ENCODE peak calls at places on chromosomes 6 and 20, in ten cellular contexts. B is central memory CD4-positive, alpha-beta T cell; E is endodermal cell; U is HCT116; A is effector memory CD4-positive, alpha-beta T cell; M is nephron progenitor cell; S is NCI-H524; D is WERI-Rb-1; W is ACHN; L is COR-L47. K is an unnamed sample.

GRCh38 chr20:34249291-34249690 is 8.1 kb downstream of the ASIP start:
- DNase-seq in B (no peak), L (no peak), E (no peak), M (no peak), A (no peak), D (no peak), W (no peak), S (no peak), U (no peak), K (no peak)

GRCh38 chr6:132962936-132963579 is 148.7 kb downstream of the RPS12 start:
- DNase-seq in L (peak), S (peak), M (peak), D (peak), E (peak), B (peak), A (peak), W (peak), U (peak), K (peak)

GRCh38 chr20:14453259-14453658 is 115.8 kb upstream of the FLRT3 start:
- DNase-seq in L (no peak), D (no peak), B (no peak), U (no peak), A (no peak), M (no peak), S (no peak), W (no peak), E (no peak), K (no peak)

GRCh38 chr6:73234732-73235131 is 9.4 kb upstream of the KHDC1L start:
- DNase-seq in S (no peak), A (no peak), W (no peak), U (no peak), D (no peak), E (no peak), B (no peak), L (no peak), M (no peak), K (no peak)

GRCh38 chr6:9657994-9658393 is 756.9 kb downstream of the TFAP2A start:
- DNase-seq in S (no peak), E (no peak), M (no peak), B (no peak), U (no peak), W (no peak), D (no peak), A (no peak), L (no peak), K (no peak)

GRCh38 chr6:106525111-106525884 is 104.0 kb downstream of the RTN4IP1 start:
- DNase-seq in S (no peak), U (no peak), B (peak), M (no peak), L (no peak), W (peak), A (no peak), E (no peak), D (no peak), K (peak)

GRCh38 chr6:132459605-132459952 is 53.3 kb downstream of the STX7 start:
- DNase-seq in D (no peak), U (no peak), W (no peak), E (no peak), A (no peak), S (no peak), M (no peak), L (no peak), B (no peak), K (no peak)

GRCh38 chr20:6637160-6637579 is 130.3 kb upstream of the BMP2 start:
- DNase-seq in E (peak), D (no peak), L (no peak), M (no peak), B (no peak), W (no peak), S (no peak), U (no peak), A (no peak), K (no peak)

GRCh38 chr20:24034820-24035219 is 46.2 kb upstream of the GGTLC1 start:
- DNase-seq in W (no peak), E (no peak), A (no peak), D (no peak), L (no peak), S (peak), U (no peak), B (no peak), M (no peak), K (no peak)

GRCh38 chr6:151179321-151179720 is 60.4 kb upstream of the AKAP12 start:
- DNase-seq in B (no peak), L (no peak), A (no peak), S (no peak), M (no peak), U (no peak), D (no peak), W (no peak), E (no peak), K (no peak)

GRCh38 chr6:39724787-39725631 is at the start of gene KIF6:
- DNase-seq in A (peak), B (peak), W (peak), S (peak), E (peak), U (no peak), M (peak), D (peak), L (peak), K (peak)

GRCh38 chr6:143516700-143517446 is 5.4 kb upstream of the FUCA2 start:
- DNase-seq in L (no peak), S (no peak), A (no peak), M (no peak), E (no peak), D (no peak), W (no peak), B (no peak), U (no peak), K (no peak)

GRCh38 chr20:50708845-50709555 is 17.7 kb upstream of the RIPOR3 start:
- DNase-seq in M (no peak), B (no peak), W (no peak), A (no peak), S (no peak), D (no peak), L (no peak), E (no peak), U (no peak), K (no peak)

K was measured in CD4-positive, CD25-positive, alpha-beta regulatory T cell.